ENCODE peak calls at places on chromosomes 16 and 17, in ten cellular contexts. I is ovary, E is HCT116, U is AG10803, R is psoas muscle, D is ascending aorta, Y is fibroblast of the aortic adventitia, Z is lung, J is thoracic aorta, K is AG09309. X is an unnamed sample.

GRCh38 chr17:1709971-1710806 is at the start of gene TLCD2:
- DNase-seq in R (peak), D (peak), Y (peak), U (peak), J (no peak), K (peak), Z (peak), I (peak), E (peak), X (peak)

GRCh38 chr16:25126820-25127232 is 15.3 kb downstream of the LCMT1 start:
- DNase-seq in K (peak), I (no peak), Z (peak), Y (peak), J (no peak), R (no peak), E (no peak), D (no peak), U (peak), X (peak)

GRCh38 chr16:66590322-66590721 is 11.1 kb downstream of the CMTM2 start:
- DNase-seq in E (no peak), U (no peak), J (no peak), Y (no peak), R (no peak), I (no peak), Z (no peak), D (no peak), K (no peak), X (no peak)

GRCh38 chr17:80815151-80815561 is 176.5 kb upstream of the CHMP6 start:
- DNase-seq in I (no peak), K (no peak), U (no peak), Y (no peak), J (no peak), E (no peak), Z (no peak), R (peak), D (peak), X (no peak)

GRCh38 chr16:30888856-30889499 is 4.9 kb downstream of the BCL7C start:
- DNase-seq in Z (no peak), J (no peak), E (no peak), K (no peak), I (no peak), R (peak), D (no peak), Y (no peak), U (no peak), X (no peak)

GRCh38 chr17:42428141-42428944 is 5.3 kb upstream of the CAVIN1 start:
- DNase-seq in Z (peak), I (no peak), R (no peak), E (peak), Y (peak), K (peak), D (peak), U (peak), J (peak), X (peak)

GRCh38 chr17:43814714-43815113 is 18.2 kb downstream of the MPP3 start:
- DNase-seq in Z (no peak), K (peak), U (peak), J (no peak), E (no peak), I (no peak), D (no peak), R (no peak), Y (peak), X (peak)

GRCh38 chr17:81412490-81413093 is 17.3 kb downstream of the BAHCC1 start:
- DNase-seq in K (no peak), E (no peak), Y (no peak), J (no peak), D (no peak), R (peak), I (no peak), U (no peak), Z (no peak), X (peak)

GRCh38 chr16:83952940-83953795 is at the start of gene OSGIN1:
- DNase-seq in E (peak), D (peak), I (peak), K (peak), Y (peak), Z (peak), R (peak), U (peak), J (peak), X (peak)

GRCh38 chr17:29412780-29413565 is 22.8 kb downstream of the TAOK1 start:
- DNase-seq in K (peak), I (no peak), Y (peak), J (no peak), E (no peak), U (peak), Z (no peak), D (no peak), R (no peak), X (peak)

GRCh38 chr16:17205279-17206139 is 265.3 kb downstream of the XYLT1 start:
- DNase-seq in Z (no peak), J (no peak), Y (peak), R (no peak), D (no peak), I (no peak), U (peak), K (peak), E (no peak), X (no peak)

GRCh38 chr16:24116989-24117388 is 139.1 kb upstream of the CACNG3 start:
- DNase-seq in K (no peak), U (no peak), E (no peak), R (no peak), D (no peak), J (no peak), Z (no peak), Y (no peak), I (no peak), X (no peak)

GRCh38 chr17:40519089-40519775 is 17.8 kb upstream of the TNS4 start:
- DNase-seq in R (no peak), U (no peak), K (no peak), J (no peak), I (no peak), E (no peak), Y (no peak), Z (no peak), D (peak), X (no peak)

GRCh38 chr16:17346774-17347569 is 123.8 kb downstream of the XYLT1 start:
- DNase-seq in K (no peak), D (no peak), I (no peak), Y (no peak), R (no peak), E (no peak), J (no peak), U (no peak), Z (no peak), X (no peak)

GRCh38 chr16:27844826-27845225 is 218.7 kb downstream of the GSG1L start:
- DNase-seq in J (no peak), R (peak), E (no peak), K (no peak), Y (no peak), U (no peak), I (no peak), D (peak), Z (no peak), X (no peak)

GRCh38 chr16:2530629-2531318 is 434 bp downstream of the CEMP1 start:
- DNase-seq in E (no peak), J (no peak), K (no peak), Y (no peak), R (peak), U (no peak), D (no peak), I (peak), Z (no peak), X (no peak)

GRCh38 chr16:57540387-57540786 is 2.1 kb upstream of the ADGRG5 start:
- DNase-seq in E (no peak), Y (no peak), Z (no peak), I (no peak), K (no peak), J (no peak), D (no peak), R (no peak), U (no peak), X (no peak)

GRCh38 chr16:57540906-57541753 is 1.3 kb upstream of the ADGRG5 start:
- DNase-seq in J (no peak), I (no peak), Y (no peak), R (no peak), Z (no peak), D (no peak), U (no peak), K (no peak), E (no peak), X (no peak)

GRCh38 chr16:57538235-57538711 is 1.9 kb upstream of the CCDC102A start:
- DNase-seq in R (no peak), Y (no peak), E (no peak), U (no peak), D (no peak), I (no peak), J (no peak), K (no peak), Z (no peak), X (no peak)

GRCh38 chr16:57537596-57538234 is 1.3 kb upstream of the CCDC102A start:
- DNase-seq in D (peak), K (no peak), R (no peak), Y (no peak), E (no peak), I (no peak), Z (no peak), J (no peak), U (no peak), X (no peak)

DNA sequence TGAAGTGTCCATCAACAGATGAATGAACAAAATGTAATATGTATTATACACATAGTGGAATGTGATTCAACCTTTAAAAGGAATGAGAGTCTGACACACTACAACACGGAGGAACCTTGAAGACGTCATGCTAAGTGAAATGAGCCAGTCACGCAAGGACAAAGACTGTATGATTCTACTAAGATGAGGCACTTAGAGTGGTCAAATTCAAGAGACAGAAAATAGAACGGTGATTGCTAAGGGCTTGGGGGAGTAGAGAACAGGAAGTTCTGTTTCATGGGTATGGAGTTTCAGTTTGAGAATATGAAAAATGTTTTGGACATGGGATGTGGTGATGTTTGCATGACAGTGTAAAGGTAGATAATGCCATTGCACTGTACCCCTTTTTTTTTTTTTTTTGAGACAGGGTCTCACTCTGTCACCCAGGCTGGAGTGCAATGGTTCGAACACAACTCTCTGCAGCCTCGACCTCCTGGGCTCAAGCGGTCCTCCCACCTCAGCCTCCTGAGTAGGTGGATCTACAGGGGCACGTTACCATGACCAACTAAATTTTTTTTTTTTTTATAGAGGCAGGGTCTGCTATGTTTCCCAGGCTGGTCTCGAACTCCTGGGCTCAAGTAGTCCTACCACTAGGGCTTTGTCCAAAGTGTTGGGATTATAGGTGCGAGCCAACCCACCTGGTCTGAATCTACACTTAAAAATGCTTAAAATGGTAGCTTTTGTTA is 2.9 kb upstream of the CCDC102A start:
- DNase-seq in R (no peak), Z (no peak), U (no peak), D (no peak), K (no peak), Y (no peak), J (no peak), I (no peak), E (no peak), X (no peak)
- H3K4me3 ChIP-seq in R (no peak), Z (no peak), U (no peak), D (no peak), K (no peak), Y (no peak), J (no peak), I (no peak), E (no peak), X (no peak)

GRCh38 chr16:735982-736453 is 4.8 kb downstream of the CIAO3 start:
- DNase-seq in Y (no peak), E (no peak), U (no peak), J (no peak), R (no peak), D (no peak), Z (no peak), I (no peak), K (no peak), X (no peak)

GRCh38 chr16:736936-737481 is 3.8 kb downstream of the CIAO3 start:
- DNase-seq in K (no peak), I (no peak), D (no peak), U (no peak), E (no peak), Z (no peak), Y (no peak), R (no peak), J (no peak), X (no peak)

GRCh38 chr16:733382-734207 is 6.7 kb downstream of the HAGHL start:
- DNase-seq in Y (no peak), Z (no peak), K (no peak), D (no peak), J (no peak), E (no peak), U (no peak), R (no peak), I (no peak), X (no peak)

GRCh38 chr16:734208-734980 is 6.4 kb downstream of the CIAO3 start:
- DNase-seq in K (no peak), E (no peak), R (no peak), U (no peak), D (no peak), Y (no peak), J (no peak), Z (no peak), I (no peak), X (no peak)

GRCh38 chr16:734981-735881 is 5.6 kb downstream of the CIAO3 start:
- DNase-seq in J (no peak), U (no peak), R (no peak), E (no peak), I (no peak), K (no peak), D (no peak), Z (no peak), Y (no peak), X (no peak)
- H3K4me3 ChIP-seq in J (no peak), U (no peak), R (no peak), E (no peak), I (no peak), K (no peak), D (no peak), Z (no peak), Y (no peak), X (no peak)

GRCh38 chr16:11668590-11669379 is 530 bp downstream of the SNN start:
- DNase-seq in D (no peak), Y (no peak), R (peak), U (no peak), E (no peak), J (no peak), K (no peak), Z (no peak), I (peak), X (no peak)

GRCh38 chr16:11671676-11672075 is 3.4 kb downstream of the SNN start:
- DNase-seq in D (no peak), K (no peak), J (no peak), E (no peak), I (no peak), Z (no peak), R (no peak), Y (no peak), U (no peak), X (no peak)

GRCh38 chr16:11671271-11671670 is 3.0 kb downstream of the SNN start:
- DNase-seq in Z (no peak), I (no peak), K (no peak), R (no peak), E (no peak), Y (no peak), U (no peak), D (no peak), J (no peak), X (no peak)

GRCh38 chr16:11669380-11670146 is 1.3 kb downstream of the SNN start:
- DNase-seq in J (no peak), U (peak), I (no peak), Y (peak), K (no peak), Z (peak), E (no peak), D (peak), R (peak), X (peak)

GRCh38 chr16:11670171-11671131 is 2.2 kb downstream of the SNN start:
- DNase-seq in R (peak), Z (no peak), I (peak), J (no peak), K (no peak), E (no peak), D (no peak), U (no peak), Y (no peak), X (no peak)
- H3K4me3 ChIP-seq in R (peak), Z (no peak), I (peak), J (peak), K (no peak), E (no peak), D (peak), U (no peak), Y (no peak), X (no peak)

DNA sequence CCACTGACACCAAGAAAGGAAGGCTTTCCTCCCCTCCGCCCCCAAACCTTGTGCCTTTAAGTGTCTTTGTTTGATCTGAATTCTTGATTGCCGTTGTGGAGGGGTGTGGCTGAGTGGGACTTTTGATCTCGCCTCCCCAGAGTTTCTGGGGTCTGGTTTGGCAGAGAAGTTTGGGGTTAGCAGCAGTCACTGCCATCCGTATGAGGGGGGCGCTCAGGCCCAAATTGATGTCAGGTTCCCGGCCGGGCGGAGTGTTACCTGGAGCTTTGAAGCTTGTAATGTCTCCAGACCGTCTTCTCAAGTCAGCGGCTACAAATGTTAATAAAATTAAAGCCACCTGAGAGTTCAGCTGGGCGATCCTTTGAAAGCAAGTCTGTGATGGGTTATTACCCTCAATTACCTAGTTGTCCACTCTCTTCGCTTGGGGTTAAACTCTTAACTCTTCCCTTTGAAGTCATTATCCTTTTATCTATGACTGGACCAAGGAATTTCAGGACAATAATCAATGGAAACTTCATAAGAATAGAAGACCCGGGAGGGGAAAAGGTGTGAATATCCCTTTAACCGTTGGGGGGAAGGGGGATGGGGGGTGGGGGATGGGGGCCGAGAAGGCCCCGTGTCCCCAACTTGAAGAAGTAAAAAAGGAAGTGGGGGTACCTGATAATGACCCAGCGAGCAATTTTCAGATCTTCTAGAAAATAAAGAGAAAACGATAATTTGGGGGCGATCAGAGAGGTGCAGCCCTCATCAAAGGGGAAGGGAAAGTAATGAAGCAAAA is 31.8 kb upstream of the AXIN2 start:
- DNase-seq in D (no peak), K (no peak), E (no peak), Y (no peak), J (no peak), Z (no peak), U (no peak), R (no peak), I (no peak), X (no peak)
- H3K4me3 ChIP-seq in D (no peak), K (no peak), E (no peak), Y (no peak), J (no peak), Z (no peak), U (peak), R (no peak), I (no peak), X (peak)

GRCh38 chr17:75570772-75571171 is 16.8 kb upstream of the MYO15B start:
- DNase-seq in U (no peak), Z (no peak), R (no peak), D (no peak), E (no peak), I (no peak), J (no peak), Y (no peak), K (no peak), X (no peak)
- H3K4me3 ChIP-seq in U (no peak), Z (no peak), R (no peak), D (no peak), E (no peak), I (no peak), J (no peak), Y (no peak), K (no peak), X (no peak)

GRCh38 chr16:85309656-85310587 is 197.7 kb upstream of the CIBAR2 start:
- DNase-seq in Y (no peak), J (no peak), E (no peak), I (no peak), R (peak), U (no peak), Z (no peak), K (no peak), D (no peak), X (no peak)

GRCh38 chr16:85312642-85313540 is 200.6 kb upstream of the CIBAR2 start:
- DNase-seq in R (no peak), J (no peak), K (no peak), Y (no peak), D (no peak), U (no peak), E (no peak), Z (no peak), I (no peak), X (no peak)

GRCh38 chr16:85312174-85312573 is 199.9 kb upstream of the CIBAR2 start:
- DNase-seq in U (no peak), Y (no peak), E (no peak), J (no peak), R (no peak), Z (no peak), K (no peak), D (no peak), I (no peak), X (no peak)

GRCh38 chr16:85311741-85312140 is 199.5 kb upstream of the CIBAR2 start:
- DNase-seq in Y (no peak), J (no peak), R (no peak), I (no peak), E (no peak), D (no peak), Z (no peak), K (no peak), U (no peak), X (no peak)

GRCh38 chr16:85310868-85311585 is 198.8 kb upstream of the CIBAR2 start:
- DNase-seq in R (no peak), J (no peak), U (no peak), E (no peak), I (no peak), Y (no peak), D (no peak), Z (no peak), K (no peak), X (no peak)
- H3K4me3 ChIP-seq in R (no peak), J (no peak), U (no peak), E (no peak), I (no peak), Y (no peak), D (no peak), Z (no peak), K (no peak), X (no peak)

GRCh38 chr16:68265078-68265925 is 976 bp downstream of the SLC7A6 start:
- DNase-seq in Z (peak), D (peak), U (peak), E (peak), I (no peak), J (no peak), Y (peak), K (peak), R (peak), X (peak)

GRCh38 chr16:68269793-68270192 is 5.5 kb downstream of the SLC7A6 start:
- DNase-seq in Z (no peak), E (no peak), D (no peak), R (no peak), Y (no peak), U (no peak), J (no peak), I (no peak), K (no peak), X (no peak)

GRCh38 chr16:68264128-68265077 is at the start of gene SLC7A6:
- DNase-seq in J (no peak), D (peak), R (peak), E (peak), Y (peak), U (peak), I (peak), Z (peak), K (no peak), X (peak)

GRCh38 chr16:68270353-68270752 is 6.0 kb downstream of the SLC7A6 start:
- DNase-seq in Y (no peak), D (no peak), U (no peak), J (no peak), R (no peak), K (no peak), E (no peak), Z (no peak), I (no peak), X (no peak)

DNA sequence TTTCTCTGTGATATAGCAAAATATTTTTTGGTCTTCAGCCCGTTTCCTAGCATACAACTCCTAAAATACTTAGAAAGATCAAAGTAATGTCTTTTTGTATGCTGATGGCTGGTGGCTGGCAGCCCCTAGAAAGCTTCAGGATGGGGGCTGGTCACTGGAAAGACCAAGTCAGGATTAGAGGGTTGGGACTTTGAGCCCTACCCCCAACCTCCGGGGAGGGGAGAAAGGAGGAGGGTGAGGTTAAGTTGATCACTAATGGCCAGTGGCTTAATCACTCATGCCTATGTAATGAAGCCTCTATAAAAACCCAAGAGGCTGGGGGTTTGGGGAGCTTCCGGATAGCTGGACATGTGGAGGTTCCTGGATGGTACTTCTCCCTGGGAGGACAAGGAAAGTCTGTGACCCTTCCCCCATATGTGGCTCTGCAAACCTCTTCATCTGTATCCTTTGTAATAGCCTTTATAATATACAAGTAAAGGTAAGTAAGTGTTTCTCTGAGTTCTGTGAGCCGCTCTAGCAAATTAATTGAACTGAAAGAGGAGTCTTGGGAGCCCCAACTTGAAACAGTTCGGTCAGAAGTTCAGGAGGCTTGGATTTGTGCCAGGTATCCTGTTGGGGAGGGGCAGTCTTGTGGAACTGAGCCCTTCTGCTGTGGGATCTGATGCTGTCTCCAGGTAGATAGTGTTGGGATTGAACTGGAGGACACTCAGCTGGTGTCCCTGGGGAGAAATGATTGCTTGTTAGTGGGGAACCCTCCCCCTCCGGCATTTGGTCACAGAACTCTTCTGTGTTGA is 3.5 kb downstream of the SLC7A6 start:
- DNase-seq in U (no peak), Y (no peak), J (no peak), K (no peak), D (no peak), I (no peak), Z (no peak), R (no peak), E (no peak), X (no peak)
- H3K4me3 ChIP-seq in U (no peak), Y (no peak), J (no peak), K (no peak), D (no peak), I (no peak), Z (no peak), R (peak), E (no peak), X (no peak)

X was measured in cardiac fibroblast.